ENCODE peak calls at places on chromosomes 5 and 9, in seven cellular contexts. B is NB4, Q is AG09309, Y is mucosa of descending colon, V is heart right ventricle, R is fibroblast of mammary gland, X is cardiac muscle cell. Z is an unnamed sample.

GRCh38 chr5:117594165-117594564 is 1019.5 kb upstream of the SEMA6A start:
- DNase-seq in B (no peak), Q (peak), Y (no peak), V (no peak), R (peak), X (peak), Z (no peak)

GRCh38 chr5:78162253-78162862 is 132.1 kb downstream of the AP3B1 start:
- DNase-seq in B (peak), Q (peak), Y (no peak), V (no peak), R (peak), X (peak), Z (peak)

GRCh38 chr5:88672644-88673493 is 210.1 kb downstream of the MEF2C start:
- DNase-seq in B (peak), Q (no peak), Y (no peak), V (no peak), R (no peak), X (no peak), Z (no peak)

GRCh38 chr5:19923742-19924141 is 64.3 kb downstream of the CDH18 start:
- DNase-seq in B (no peak), Q (no peak), Y (no peak), V (no peak), R (no peak), X (peak), Z (no peak)

GRCh38 chr9:16039988-16040761 is 487.3 kb downstream of the CCDC171 start:
- DNase-seq in B (no peak), Q (no peak), Y (no peak), V (no peak), R (no peak), X (peak), Z (no peak)

GRCh38 chr5:31942546-31942945 is 231.6 kb downstream of the GOLPH3 start:
- DNase-seq in B (no peak), Q (no peak), Y (no peak), V (no peak), R (no peak), X (no peak), Z (no peak)

GRCh38 chr5:55231476-55232193 is 1.8 kb downstream of the CCNO start:
- DNase-seq in B (peak), Q (no peak), Y (peak), V (no peak), R (no peak), X (peak), Z (no peak)

GRCh38 chr5:2732850-2733249 is 18.6 kb downstream of the IRX2 start:
- DNase-seq in B (no peak), Q (no peak), Y (no peak), V (no peak), R (no peak), X (no peak), Z (no peak)

GRCh38 chr9:126461029-126461428 is 134.4 kb downstream of the MVB12B start:
- DNase-seq in B (no peak), Q (no peak), Y (no peak), V (no peak), R (no peak), X (no peak), Z (no peak)

GRCh38 chr9:105338308-105338707 is 93.9 kb downstream of the SLC44A1 start:
- DNase-seq in B (no peak), Q (no peak), Y (no peak), V (no peak), R (no peak), X (no peak), Z (no peak)

GRCh38 chr5:445591-445990 is 2.6 kb downstream of the EXOC3 start:
- DNase-seq in B (no peak), Q (no peak), Y (no peak), V (no peak), R (no peak), X (no peak), Z (no peak)

GRCh38 chr5:446066-446725 is 3.2 kb downstream of the EXOC3 start:
- DNase-seq in B (no peak), Q (no peak), Y (peak), V (no peak), R (no peak), X (no peak), Z (no peak)

GRCh38 chr5:442335-443238 is at the start of gene EXOC3:
- DNase-seq in B (peak), Q (no peak), Y (peak), V (peak), R (peak), X (peak), Z (peak)

GRCh38 chr5:443239-444151 is 519 bp downstream of the EXOC3 start:
- DNase-seq in B (no peak), Q (no peak), Y (peak), V (peak), R (no peak), X (peak), Z (peak)

DNA sequence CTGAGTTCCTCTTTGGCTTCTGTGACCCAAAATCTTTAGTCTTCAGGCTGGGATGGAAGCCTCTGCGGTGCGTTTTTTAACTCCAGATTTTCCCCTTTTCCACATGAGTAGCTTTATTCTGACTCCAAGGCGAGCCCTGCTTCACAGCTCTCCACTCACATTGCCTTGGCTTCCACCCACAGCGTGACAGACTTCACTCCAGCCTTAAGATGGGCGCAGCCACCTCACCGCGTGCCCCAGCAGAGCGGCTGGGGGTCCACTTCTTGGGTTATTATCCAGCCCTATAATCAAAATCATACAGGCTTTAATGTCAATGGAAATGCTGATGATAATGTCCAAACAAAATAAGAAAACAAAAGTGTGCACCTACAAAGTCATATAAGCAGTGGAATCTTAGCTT is 1.2 kb downstream of the EXOC3 start:
- DNase-seq in B (no peak), Q (no peak), Y (peak), V (peak), R (no peak), X (no peak), Z (no peak)
- H3K4me3 ChIP-seq in B (peak), Q (peak), Y (no peak), V (no peak), R (peak), X (peak), Z (peak)

GRCh38 chr9:94681508-94681907 is 42.2 kb upstream of the FBP1 start:
- DNase-seq in B (peak), Q (peak), Y (peak), V (peak), R (peak), X (peak), Z (peak)
- TF ChIP-seq CTCF in B (peak), Q (peak), Y (peak), V (peak), R (peak), X (peak), Z (peak)

DNA sequence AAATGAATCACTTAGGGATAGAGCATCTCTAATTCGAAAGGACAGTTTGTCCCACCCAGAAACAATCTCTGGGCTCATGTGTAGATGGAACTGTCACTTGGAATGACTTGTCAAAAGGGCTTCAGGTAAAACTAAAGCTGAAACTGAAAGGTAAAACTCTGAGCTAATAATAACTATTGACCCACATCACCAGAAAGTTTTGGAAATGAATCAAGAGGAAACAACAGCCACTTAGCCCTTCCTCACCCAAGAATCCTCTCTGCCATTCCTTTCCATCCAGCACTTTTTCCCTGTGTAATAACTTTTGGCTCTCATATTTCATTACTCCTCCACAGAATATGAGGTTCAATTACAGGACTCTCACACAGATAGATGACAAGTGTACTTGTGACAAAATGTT is 14.0 kb upstream of the GLRX start:
- DNase-seq in B (no peak), Q (no peak), Y (no peak), V (no peak), R (no peak), X (no peak), Z (peak)
- H3K4me3 ChIP-seq in B (peak), Q (no peak), Y (no peak), V (no peak), R (no peak), X (no peak), Z (peak)

GRCh38 chr9:20552874-20553624 is 69.2 kb downstream of the MLLT3 start:
- DNase-seq in B (no peak), Q (no peak), Y (no peak), V (no peak), R (peak), X (peak), Z (peak)
- TF ChIP-seq CTCF in B (no peak), Q (no peak), Y (no peak), V (peak), R (peak), X (peak), Z (no peak)

GRCh38 chr5:174448041-174448440 is 276.3 kb upstream of the MSX2 start:
- DNase-seq in B (no peak), Q (no peak), Y (no peak), V (no peak), R (no peak), X (no peak), Z (no peak)
- H3K4me3 ChIP-seq in B (no peak), Q (no peak), Y (no peak), V (no peak), R (no peak), X (no peak), Z (no peak)